ENCODE peak calls at places on chromosome 3, in four cellular contexts. I is HepG2, X is GM12878, K is A549. P is an unnamed sample.

GRCh38 chr3:142318331-142318730 is 92.9 kb upstream of the GK5 start:
- DNase-seq in K (no peak), I (no peak), X (no peak), P (peak; percentile 38)

GRCh38 chr3:38121451-38121831 is 15.5 kb downstream of the ACAA1 start:
- DNase-seq in I (no peak), X (no peak), K (no peak), P (no peak)

GRCh38 chr3:43950775-43951174 is 260.0 kb downstream of the ABHD5 start:
- DNase-seq in X (no peak), K (no peak), I (no peak), P (no peak)

GRCh38 chr3:153050978-153051377 is 111.0 kb upstream of the RAP2B start:
- DNase-seq in X (no peak), I (no peak), K (no peak), P (no peak)

GRCh38 chr3:94234177-94234788 is 171.4 kb downstream of the NSUN3 start:
- DNase-seq in I (peak; percentile 16), X (no peak), K (peak; percentile 36), P (peak; percentile 44)

GRCh38 chr3:126934149-126934548 is 48.8 kb upstream of the PLXNA1 start:
- DNase-seq in I (no peak), K (no peak), X (no peak), P (peak; percentile 69)

GRCh38 chr3:24583004-24583403 is 88.4 kb upstream of the THRB start:
- DNase-seq in X (no peak), K (no peak), I (peak; percentile 30), P (no peak)

GRCh38 chr3:118472586-118472985 is 562.1 kb downstream of the IGSF11 start:
- DNase-seq in X (no peak), I (no peak), K (no peak), P (no peak)

GRCh38 chr3:42600958-42601675 is 631 bp downstream of the NKTR start:
- DNase-seq in I (peak; percentile 16), K (peak; percentile 16), X (no peak), P (peak; percentile 65)

GRCh38 chr3:64650710-64651109 is 37.1 kb downstream of the ADAMTS9 start:
- DNase-seq in X (no peak), I (no peak), K (no peak), P (peak; percentile 41)

GRCh38 chr3:108645364-108645763 is 55.8 kb downstream of the DZIP3 start:
- DNase-seq in K (no peak), I (no peak), X (no peak), P (no peak)

GRCh38 chr3:52683611-52684010 is 2.1 kb downstream of the PBRM1 start:
- DNase-seq in X (no peak), K (no peak), I (no peak), P (no peak)

GRCh38 chr3:50516048-50516871 is 12.8 kb upstream of the CACNA2D2 start:
- DNase-seq in X (no peak), I (peak; percentile 68), K (no peak), P (no peak)

GRCh38 chr3:110650752-110651151 is 420.9 kb upstream of the NECTIN3 start:
- DNase-seq in I (no peak), X (no peak), K (no peak), P (peak; percentile 63)

GRCh38 chr3:13548696-13549512 is at the start of gene FBLN2:
- DNase-seq in I (no peak), X (no peak), K (no peak), P (no peak)

GRCh38 chr3:29515451-29515850 is 234.6 kb downstream of the RBMS3 start:
- DNase-seq in K (no peak), I (no peak), X (peak; percentile 38), P (peak; percentile 83)

GRCh38 chr3:46381662-46382061 is 10.9 kb downstream of the CCR5 start:
- DNase-seq in X (no peak), K (no peak), I (no peak), P (no peak)

GRCh38 chr3:8550619-8551018 is 49.0 kb downstream of the LMCD1 start:
- DNase-seq in I (no peak), K (no peak), X (no peak), P (no peak)

GRCh38 chr3:90184861-90185260 is 1077.4 kb downstream of the EPHA3 start:
- DNase-seq in K (no peak), I (no peak), X (no peak), P (peak; percentile 8)

GRCh38 chr3:156732715-156733114 is 58.3 kb downstream of the TIPARP start:
- DNase-seq in I (no peak), X (no peak), K (no peak), P (no peak)

GRCh38 chr3:156738251-156738650 is 63.9 kb downstream of the TIPARP start:
- DNase-seq in I (no peak), K (no peak), X (no peak), P (no peak)

GRCh38 chr3:156729460-156730179 is 55.2 kb downstream of the TIPARP start:
- DNase-seq in I (no peak), X (no peak), K (no peak), P (no peak)

GRCh38 chr3:156739976-156740375 is 65.6 kb downstream of the TIPARP start:
- DNase-seq in I (no peak), X (no peak), K (no peak), P (no peak)

GRCh38 chr3:156735471-156735870 is 61.1 kb downstream of the TIPARP start:
- DNase-seq in K (no peak), I (no peak), X (no peak), P (no peak)
- TF ChIP-seq SMC3 in K (no peak), I (no peak), X (no peak), P (no peak)

GRCh38 chr3:197957775-197958103 is 2.3 kb upstream of the LMLN start:
- DNase-seq in K (no peak), X (no peak), I (no peak), P (no peak)
- TF ChIP-seq SMC3 in K (no peak), X (no peak), I (no peak), P (no peak)

DNA sequence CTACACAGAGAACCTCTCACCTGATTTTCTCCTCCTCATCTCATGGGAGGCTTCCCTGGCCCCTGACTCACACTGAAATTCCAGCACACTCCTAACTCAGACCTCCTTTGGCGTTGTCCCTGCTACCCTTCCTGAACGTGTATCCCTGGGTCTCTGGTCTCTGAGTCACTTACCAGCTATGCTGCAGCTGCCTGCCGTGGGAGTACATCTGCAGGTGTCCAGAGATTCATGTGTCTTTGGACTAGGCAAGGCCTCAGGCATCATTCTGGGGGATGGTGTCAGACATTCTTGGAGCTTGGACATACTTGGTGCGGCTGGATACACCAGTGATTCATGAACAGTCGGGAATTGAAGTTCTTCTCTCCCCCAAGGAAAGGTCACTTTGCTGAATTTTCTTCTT is 148.8 kb upstream of the TRIM42 start:
- DNase-seq in I (no peak), X (no peak), K (peak; percentile 3), P (peak; percentile 3)
- TF ChIP-seq SMC3 in I (no peak), X (no peak), K (no peak), P (no peak)

DNA sequence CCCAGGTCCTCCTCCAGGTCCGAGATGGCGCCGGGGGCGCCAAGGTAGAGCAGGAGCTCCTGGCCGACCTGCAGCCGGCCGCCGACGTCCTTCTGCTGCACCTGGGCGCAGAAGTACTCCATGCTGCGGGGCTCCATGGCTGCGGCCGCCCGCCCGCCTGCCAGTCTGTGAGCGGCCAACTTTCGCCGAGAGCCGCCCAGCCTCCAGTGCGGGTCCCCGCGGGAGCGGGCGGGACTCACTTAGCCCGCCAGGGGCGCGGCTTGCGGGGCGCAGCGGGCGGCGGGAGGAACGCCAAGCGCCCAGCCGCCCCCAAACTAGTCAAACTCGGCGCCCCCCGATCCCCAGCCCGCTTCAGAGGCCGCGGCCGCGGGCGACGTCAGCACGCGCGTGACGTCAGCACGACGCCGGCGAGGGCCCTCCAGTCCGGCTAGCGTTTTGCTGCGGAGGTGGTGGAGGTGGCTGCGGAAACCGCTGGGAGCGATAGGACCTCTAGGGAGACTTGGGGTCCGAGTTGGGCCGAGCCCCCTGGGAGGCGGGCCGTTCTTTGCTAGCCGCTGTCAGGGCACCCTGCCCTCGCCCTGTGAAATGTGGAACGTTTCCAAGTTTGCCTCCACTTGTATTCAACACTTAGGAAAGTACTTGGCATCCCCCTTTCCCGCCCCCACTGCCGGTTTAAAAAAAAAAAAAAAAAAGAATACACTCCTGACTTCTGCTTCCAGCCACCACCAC is at the start of gene CLASP2:
- DNase-seq in K (peak; percentile 89), X (peak; percentile 42), I (peak; percentile 76), P (peak; percentile 86)
- TF ChIP-seq SMC3 in K (no peak), X (no peak), I (no peak), P (no peak)

DNA sequence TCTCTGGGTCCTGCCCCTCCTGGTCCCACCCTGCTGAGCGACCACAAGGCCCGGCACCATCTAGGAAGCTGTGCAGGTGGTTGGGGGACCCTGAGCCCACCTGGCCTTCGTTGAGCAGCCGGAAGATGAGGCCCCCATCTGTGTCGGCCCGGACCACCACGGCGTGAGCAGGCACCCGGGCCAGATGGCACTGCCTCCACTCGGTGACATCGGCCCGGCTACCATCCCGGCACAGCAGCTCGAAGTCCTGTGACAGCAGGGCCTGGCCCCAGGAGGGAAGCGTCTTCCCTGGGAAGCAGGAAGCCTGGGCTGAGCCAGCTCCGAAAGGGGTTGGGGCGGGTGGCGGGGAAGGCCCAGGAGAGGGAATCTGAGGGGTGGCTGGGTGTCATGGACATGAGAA is 12.6 kb downstream of the MELTF start:
- DNase-seq in I (no peak), X (no peak), K (no peak), P (no peak)
- TF ChIP-seq SMC3 in I (no peak), X (no peak), K (no peak), P (no peak)

GRCh38 chr3:297585-297984 is 101.0 kb downstream of the CHL1 start:
- DNase-seq in X (no peak), I (peak; percentile 9), K (no peak), P (no peak)
- TF ChIP-seq SMC3 in X (no peak), I (no peak), K (no peak), P (no peak)

GRCh38 chr3:71723452-71724170 is 1.6 kb downstream of the EIF4E3 start:
- DNase-seq in I (no peak), K (no peak), X (no peak), P (no peak)
- TF ChIP-seq SMC3 in I (no peak), K (no peak), X (no peak), P (no peak)

GRCh38 chr3:39449796-39450195 is 17.7 kb upstream of the MOBP start:
- DNase-seq in K (no peak), I (no peak), X (no peak), P (no peak)

GRCh38 chr3:39445927-39446326 is 21.6 kb upstream of the MOBP start:
- DNase-seq in I (no peak), X (no peak), K (no peak), P (no peak)

GRCh38 chr3:39448506-39449233 is 18.8 kb upstream of the MOBP start:
- DNase-seq in K (no peak), I (no peak), X (no peak), P (no peak)

GRCh38 chr3:39446444-39446843 is 21.0 kb upstream of the MOBP start:
- DNase-seq in K (no peak), I (no peak), X (no peak), P (no peak)

GRCh38 chr3:39447637-39448483 is 19.6 kb upstream of the MOBP start:
- DNase-seq in X (peak; percentile 25), I (peak; percentile 80), K (peak; percentile 88), P (peak; percentile 82)
- TF ChIP-seq SMC3 in X (peak; percentile 69), I (peak; percentile 78), K (peak; percentile 72), P (peak; percentile 54)

DNA sequence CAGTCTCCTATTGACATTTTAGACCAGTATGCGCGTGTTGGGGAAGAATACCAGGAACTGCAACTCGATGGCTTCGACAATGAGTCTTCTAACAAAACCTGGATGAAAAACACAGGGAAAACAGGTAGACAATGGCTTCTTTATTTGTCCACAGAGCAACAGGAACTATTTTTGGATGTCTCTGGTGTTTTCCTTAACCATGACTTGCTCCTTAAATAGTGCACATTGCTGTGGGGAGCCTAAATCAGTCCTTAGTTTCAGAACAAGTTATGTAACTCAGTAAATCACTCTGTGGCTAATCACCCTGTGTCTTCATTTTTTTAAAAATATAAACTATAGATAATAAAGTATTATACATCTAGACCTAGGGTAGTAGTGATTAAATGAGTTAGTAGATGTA is 383.7 kb downstream of the FEZF2 start:
- DNase-seq in I (no peak), K (no peak), X (no peak), P (no peak)
- TF ChIP-seq SMC3 in I (no peak), K (no peak), X (no peak), P (no peak)